ENCODE peak calls at places on chromosomes 4 and X, in five cellular contexts. K is esophagus squamous epithelium, U is transverse colon, E is right lobe of liver, D is stomach. H is an unnamed sample. For H3K27me3, the result is how much of the 10 kb centered on the place peaks cover.

GRCh38 chr4:25666031-25666630 is 10.5 kb downstream of the SLC34A2 start:
- DNase-seq in K (no peak), U (no peak), E (no peak), D (no peak), H (no peak)

GRCh38 chr4:55258152-55258863 is 87.7 kb upstream of the SRD5A3 start:
- DNase-seq in K (no peak), U (no peak), E (no peak), D (no peak), H (no peak)

GRCh38 chr4:121338506-121338905 is 42.3 kb downstream of the QRFPR start:
- DNase-seq in K (no peak), U (no peak), E (no peak), D (no peak), H (no peak)

GRCh38 chrX:105695451-105695850 is 126.9 kb upstream of the NRK start:
- DNase-seq in K (no peak), U (no peak), E (no peak), D (no peak), H (no peak)

GRCh38 chr4:168519576-168519975 is 22.7 kb downstream of the PALLD start:
- DNase-seq in K (no peak), U (no peak), E (no peak), D (no peak), H (no peak)

GRCh38 chrX:38318196-38318595 is 9.1 kb downstream of the RPGR start:
- DNase-seq in K (no peak), U (no peak), E (no peak), D (no peak), H (no peak)

GRCh38 chrX:154457491-154458115 is 478 bp upstream of the PLXNA3 start:
- DNase-seq in K (no peak), U (peak), E (no peak), D (peak), H (no peak)

GRCh38 chr4:86498560-86499166 is 95.5 kb upstream of the PTPN13 start:
- DNase-seq in K (no peak), U (no peak), E (no peak), D (no peak), H (no peak)

GRCh38 chr4:87461281-87461700 is 38.9 kb downstream of the NUDT9 start:
- DNase-seq in K (no peak), U (no peak), E (no peak), D (no peak), H (no peak)

GRCh38 chr4:150055467-150055866 is 22.8 kb upstream of the DCLK2 start:
- DNase-seq in K (no peak), U (no peak), E (no peak), D (no peak), H (no peak)

GRCh38 chr4:89290727-89291126 is 16.9 kb downstream of the GPRIN3 start:
- DNase-seq in K (no peak), U (no peak), E (no peak), D (no peak), H (no peak)

GRCh38 chrX:117711774-117712173 is 404.8 kb downstream of the KLHL13 start:
- DNase-seq in K (no peak), U (no peak), E (no peak), D (no peak), H (no peak)

GRCh38 chr4:41119867-41120295 is 94.5 kb downstream of the APBB2 start:
- DNase-seq in K (no peak), U (no peak), E (no peak), D (no peak), H (no peak)
- H3K4me3 ChIP-seq in K (no peak), U (no peak), E (peak), D (peak), H (no peak)

DNA sequence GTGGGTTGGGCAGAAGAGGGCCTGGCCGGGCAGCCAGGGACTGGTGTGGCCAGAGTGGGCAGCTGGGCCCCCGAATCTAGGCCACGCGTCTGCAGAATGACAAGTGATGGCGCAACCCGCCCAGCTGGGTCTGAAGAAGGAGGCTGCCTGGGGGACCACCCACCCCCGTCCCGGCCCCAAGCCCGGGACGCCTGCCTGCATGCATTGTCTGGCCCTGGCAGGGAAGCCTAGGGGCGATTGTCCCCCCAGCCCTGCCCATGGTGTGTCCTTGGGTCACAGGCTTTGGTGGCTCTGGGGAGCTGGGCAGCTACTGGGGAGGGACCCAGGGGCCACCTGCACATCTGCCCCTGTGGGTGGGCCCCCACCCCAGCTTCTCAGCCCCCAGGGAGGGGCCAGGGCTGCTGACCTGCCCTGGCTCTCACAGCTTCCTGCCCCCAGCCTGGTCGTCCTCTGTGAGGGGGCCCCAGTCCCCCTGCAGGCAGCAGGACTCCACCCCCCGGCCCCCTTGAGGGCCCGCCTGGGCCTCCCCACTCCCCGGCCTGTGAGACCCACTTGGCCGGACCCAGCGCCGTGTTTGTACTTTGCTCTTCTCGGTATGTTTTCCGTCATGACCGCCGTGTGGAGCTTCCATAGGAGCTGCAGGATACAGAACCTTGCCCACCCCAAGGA is 4.9 kb downstream of the FGFR3 start:
- DNase-seq in K (no peak), U (no peak), E (no peak), D (no peak), H (no peak)
- H3K27me3 ChIP-seq in K (under half), U (under half), E (under half), D (half or more), H (under half)

GRCh38 chrX:118726887-118727685 is at the start of gene IL13RA1:
- DNase-seq in K (no peak), U (peak), E (peak), D (peak), H (no peak)
- TF ChIP-seq POLR2A in K (no peak), U (peak), E (peak), D (no peak), H (peak)

DNA sequence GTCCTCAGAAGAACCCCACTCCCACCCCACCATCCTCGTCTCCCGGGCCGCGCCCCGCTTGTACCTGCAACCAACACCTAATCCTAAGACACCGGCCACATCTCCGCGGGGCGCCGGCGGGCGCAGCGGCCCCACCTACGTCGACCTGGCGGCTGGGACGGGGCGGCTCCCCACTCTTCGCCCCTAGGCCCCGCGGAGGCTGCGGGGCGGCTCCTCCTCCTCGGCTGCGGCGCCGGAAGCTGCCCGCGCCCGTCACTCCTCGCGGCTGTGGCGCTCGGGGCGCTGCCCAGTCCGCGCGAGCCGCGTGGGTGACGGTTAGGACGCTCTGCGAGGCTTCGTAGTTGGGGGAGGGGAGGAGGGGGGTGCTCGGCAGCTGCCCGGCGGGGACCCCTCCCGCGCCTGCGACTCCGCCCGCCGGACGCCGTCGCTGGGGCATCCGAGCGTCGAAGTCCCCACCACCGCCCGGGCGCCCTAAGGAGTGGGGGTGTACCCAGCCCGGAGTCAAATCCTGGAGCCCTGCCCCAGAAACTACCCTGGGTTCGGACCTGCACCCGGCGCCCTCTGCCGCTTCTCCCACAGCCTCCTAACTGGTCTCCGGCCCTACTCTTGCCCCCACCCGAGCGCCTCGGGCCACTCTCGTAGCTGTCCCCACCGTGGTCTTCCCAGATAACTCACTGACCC is at the start of gene CCDC158:
- DNase-seq in K (no peak), U (no peak), E (peak), D (peak), H (no peak)
- H3K4me3 ChIP-seq in K (peak), U (peak), E (peak), D (peak), H (peak)

GRCh38 chr4:1511441-1512041 is 105.3 kb upstream of the NKX1-1 start:
- DNase-seq in K (no peak), U (no peak), E (no peak), D (no peak), H (no peak)

GRCh38 chr4:1508161-1509160 is 102.2 kb upstream of the NKX1-1 start:
- DNase-seq in K (no peak), U (no peak), E (no peak), D (no peak), H (no peak)

GRCh38 chr4:1510931-1511330 is 104.7 kb upstream of the NKX1-1 start:
- DNase-seq in K (no peak), U (no peak), E (no peak), D (no peak), H (no peak)

GRCh38 chr4:1506956-1507721 is 100.9 kb upstream of the NKX1-1 start:
- DNase-seq in K (no peak), U (no peak), E (no peak), D (no peak), H (no peak)

DNA sequence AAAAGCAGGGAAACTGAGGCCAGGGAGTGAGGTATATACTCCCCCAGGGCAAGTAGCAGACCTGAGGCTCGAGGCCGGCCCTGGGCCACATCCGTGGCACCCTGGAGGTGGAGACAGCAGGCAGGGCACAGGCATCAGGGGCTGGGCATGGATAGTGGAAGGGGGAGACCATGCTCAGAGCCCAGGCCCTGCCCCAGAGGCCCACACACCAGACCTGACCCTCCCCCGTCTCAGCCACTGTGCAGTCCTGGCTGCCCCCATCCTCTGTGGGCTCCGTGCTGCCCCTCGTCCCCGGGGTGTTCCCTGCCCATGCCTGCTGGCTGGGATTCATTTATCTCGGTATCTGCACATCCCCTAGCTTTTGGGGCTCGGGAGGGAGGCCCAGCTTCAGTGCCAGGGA is 103.1 kb upstream of the NKX1-1 start:
- DNase-seq in K (no peak), U (no peak), E (no peak), D (no peak), H (no peak)
- H3K27me3 ChIP-seq in K (under half), U (half or more), E (under half), D (half or more), H (under half)

GRCh38 chrX:15719324-15719968 is 18.6 kb upstream of the CA5B start:
- DNase-seq in K (no peak), U (no peak), E (no peak), D (no peak), H (no peak)

GRCh38 chrX:15714529-15714928 is 23.5 kb upstream of the CA5B start:
- DNase-seq in K (no peak), U (no peak), E (no peak), D (no peak), H (no peak)

GRCh38 chrX:15721911-15722310 is 16.2 kb upstream of the CA5B start:
- DNase-seq in K (no peak), U (no peak), E (no peak), D (no peak), H (no peak)

GRCh38 chrX:15723887-15724517 is 14.1 kb upstream of the CA5B start:
- DNase-seq in K (no peak), U (no peak), E (no peak), D (no peak), H (no peak)

GRCh38 chrX:15718283-15718970 is 19.6 kb upstream of the CA5B start:
- DNase-seq in K (no peak), U (no peak), E (no peak), D (no peak), H (no peak)
- TF ChIP-seq POLR2A in K (no peak), U (no peak), E (no peak), D (no peak), H (no peak)